ENCODE peak calls at places on chromosomes 5 and 9, in four cellular contexts. A is GM23248, V is IMR-90, E is HCT116. Q is an unnamed sample.

GRCh38 chr5:77586101-77586500 is 52.4 kb downstream of the OTP start:
- DNase-seq in E (no peak), V (no peak), A (no peak), Q (no peak)

GRCh38 chr5:44663991-44664710 is 144.6 kb upstream of the MRPS30 start:
- DNase-seq in E (no peak), A (no peak), V (no peak), Q (no peak)

GRCh38 chr5:608286-609087 is 3.7 kb upstream of the CEP72 start:
- DNase-seq in V (no peak), E (no peak), A (no peak), Q (no peak)

GRCh38 chr5:145449794-145450193 is 385.3 kb downstream of the PRELID2 start:
- DNase-seq in A (no peak), V (no peak), E (no peak), Q (no peak)

GRCh38 chr9:127104465-127105311 is 17.7 kb downstream of the ANGPTL2 start:
- DNase-seq in E (no peak), A (peak; percentile 25), V (peak; percentile 32), Q (no peak)

GRCh38 chr9:89615661-89616060 is 10.8 kb downstream of the GADD45G start:
- DNase-seq in A (no peak), E (no peak), V (no peak), Q (no peak)

GRCh38 chr9:71663931-71664459 is 104.3 kb downstream of the CEMIP2 start:
- DNase-seq in E (no peak), V (no peak), A (peak; percentile 45), Q (peak; percentile 47)

GRCh38 chr5:149203896-149204544 is 62.7 kb downstream of the ABLIM3 start:
- DNase-seq in V (peak; percentile 86), A (peak; percentile 69), E (no peak), Q (no peak)

GRCh38 chr9:16100596-16101091 is 547.8 kb downstream of the CCDC171 start:
- DNase-seq in A (no peak), E (no peak), V (peak; percentile 71), Q (no peak)

GRCh38 chr5:121675932-121676331 is 175.8 kb upstream of the FTMT start:
- DNase-seq in E (no peak), A (no peak), V (no peak), Q (no peak)

GRCh38 chr5:137282216-137282615 is 216.9 kb downstream of the SPOCK1 start:
- DNase-seq in A (no peak), E (no peak), V (peak; percentile 15), Q (peak; percentile 49)

GRCh38 chr5:150486402-150487198 is 21.3 kb upstream of the NDST1 start:
- DNase-seq in E (peak; percentile 46), A (peak; percentile 70), V (peak; percentile 48), Q (peak; percentile 85)

GRCh38 chr5:143882520-143882919 is 70.6 kb downstream of the HMHB1 start:
- DNase-seq in A (peak; percentile 31), V (peak; percentile 55), E (no peak), Q (no peak)

GRCh38 chr9:138028596-138028995 is 151.0 kb downstream of the CACNA1B start:
- DNase-seq in E (no peak), V (no peak), A (no peak), Q (no peak)

GRCh38 chr5:10662661-10663245 is 98.3 kb downstream of the DAP start:
- DNase-seq in V (no peak), E (no peak), A (no peak), Q (no peak)

GRCh38 chr9:104923740-104924139 is 4.2 kb downstream of the ABCA1 start:
- DNase-seq in E (no peak), A (no peak), V (no peak), Q (no peak)

GRCh38 chr5:80083115-80083890 is 48.2 kb downstream of the THBS4 start:
- DNase-seq in V (peak; percentile 72), E (peak; percentile 71), A (peak; percentile 94), Q (peak; percentile 53)

GRCh38 chr5:5209101-5209500 is 69.0 kb downstream of the ADAMTS16 start:
- DNase-seq in A (peak; percentile 52), E (no peak), V (no peak), Q (no peak)

GRCh38 chr9:110015759-110016158 is 192.2 kb downstream of the C9orf152 start:
- DNase-seq in V (peak; percentile 94), A (peak; percentile 68), E (peak; percentile 79), Q (peak; percentile 50)

GRCh38 chr5:161058751-161059150 is 206.7 kb upstream of the ATP10B start:
- DNase-seq in V (no peak), E (no peak), A (no peak), Q (no peak)

GRCh38 chr9:4258321-4259093 is 41.4 kb downstream of the GLIS3 start:
- DNase-seq in A (peak; percentile 85), V (peak; percentile 87), E (no peak), Q (peak; percentile 9)

GRCh38 chr9:116190595-116190994 is 37.0 kb downstream of the PAPPA start:
- DNase-seq in E (no peak), V (no peak), A (peak; percentile 31), Q (no peak)

GRCh38 chr5:145587308-145588071 is 247.7 kb downstream of the PRELID2 start:
- DNase-seq in V (peak; percentile 93), E (peak; percentile 94), A (peak; percentile 93), Q (no peak)

GRCh38 chr9:125550216-125550614 is 156.8 kb downstream of the MAPKAP1 start:
- DNase-seq in V (peak; percentile 17), E (no peak), A (peak; percentile 44), Q (no peak)

GRCh38 chr9:4099961-4100360 is 199.9 kb downstream of the GLIS3 start:
- DNase-seq in E (no peak), V (no peak), A (peak; percentile 80), Q (no peak)

GRCh38 chr9:93254806-93255519 is 71.0 kb downstream of the WNK2 start:
- DNase-seq in E (no peak), V (no peak), A (no peak), Q (no peak)

GRCh38 chr5:14153932-14154646 is 10.9 kb downstream of the TRIO start:
- DNase-seq in A (peak; percentile 86), V (peak; percentile 83), E (no peak), Q (peak; percentile 80)

GRCh38 chr5:43312076-43312620 is 1.1 kb downstream of the HMGCS1 start:
- DNase-seq in A (peak; percentile 7), V (no peak), E (no peak), Q (no peak)

GRCh38 chr9:12204512-12204911 is 488.7 kb upstream of the TYRP1 start:
- DNase-seq in V (no peak), A (no peak), E (no peak), Q (no peak)

GRCh38 chr5:40206030-40206429 is 473.7 kb upstream of the PTGER4 start:
- DNase-seq in V (no peak), E (no peak), A (no peak), Q (no peak)

GRCh38 chr5:173238312-173239232 is 3.6 kb upstream of the NKX2-5 start:
- DNase-seq in V (no peak), A (no peak), E (no peak), Q (no peak)

GRCh38 chr5:84764227-84764626 is 379.5 kb upstream of the EDIL3 start:
- DNase-seq in A (no peak), E (no peak), V (no peak), Q (no peak)

GRCh38 chr9:5587024-5587423 is 41.9 kb upstream of the RIC1 start:
- DNase-seq in V (peak; percentile 95), A (peak; percentile 91), E (no peak), Q (peak; percentile 53)

GRCh38 chr5:153223376-153223775 is 267.1 kb upstream of the GRIA1 start:
- DNase-seq in V (no peak), E (no peak), A (peak; percentile 4), Q (peak; percentile 7)

GRCh38 chr9:31251386-31251785 is 1133.1 kb upstream of the ACO1 start:
- DNase-seq in V (no peak), E (no peak), A (no peak), Q (no peak)
- H3K27ac ChIP-seq in V (no peak overlapping the region), E (no peak overlapping the region), A (no peak overlapping the region), Q (no peak overlapping the region)

GRCh38 chr5:50967388-50968039 is 301.1 kb downstream of the PARP8 start:
- DNase-seq in A (peak; percentile 23), E (no peak), V (no peak), Q (no peak)
- H3K27me3 ChIP-seq in A (peaks cover 74% of the 10 kb centered on the region), E (no peaks in the 10 kb centered on the region), V (peaks cover 71% of the 10 kb centered on the region), Q (peaks cover 46% of the 10 kb centered on the region)

GRCh38 chr9:136003356-136004218 is 42.4 kb upstream of the UBAC1 start:
- DNase-seq in A (no peak), E (no peak), V (no peak), Q (no peak)
- H3K4me1 ChIP-seq in A (peaks cover 6% of the 10 kb centered on the region), E (peaks cover 8% of the 10 kb centered on the region), V (peaks cover 17% of the 10 kb centered on the region), Q (peaks cover 14% of the 10 kb centered on the region)

GRCh38 chr9:136460772-136461325 is 21.2 kb upstream of the INPP5E start:
- DNase-seq in V (no peak), A (no peak), E (no peak), Q (no peak)
- H3K27ac ChIP-seq in V (no peak overlapping the region), A (no peak overlapping the region), E (no peak overlapping the region), Q (no peak overlapping the region)

GRCh38 chr5:127029513-127030258 is 672 bp downstream of the MARCHF3 start:
- DNase-seq in E (peak; percentile 50), V (peak; percentile 65), A (peak; percentile 85), Q (peak; percentile 61)

GRCh38 chr5:127025507-127025906 is 4.9 kb downstream of the MARCHF3 start:
- DNase-seq in E (no peak), A (no peak), V (no peak), Q (no peak)

GRCh38 chr5:127026166-127026565 is 4.2 kb downstream of the MARCHF3 start:
- DNase-seq in V (no peak), A (no peak), E (no peak), Q (no peak)

GRCh38 chr5:127028822-127029457 is 1.4 kb downstream of the MARCHF3 start:
- DNase-seq in E (no peak), V (peak; percentile 36), A (no peak), Q (no peak)

DNA sequence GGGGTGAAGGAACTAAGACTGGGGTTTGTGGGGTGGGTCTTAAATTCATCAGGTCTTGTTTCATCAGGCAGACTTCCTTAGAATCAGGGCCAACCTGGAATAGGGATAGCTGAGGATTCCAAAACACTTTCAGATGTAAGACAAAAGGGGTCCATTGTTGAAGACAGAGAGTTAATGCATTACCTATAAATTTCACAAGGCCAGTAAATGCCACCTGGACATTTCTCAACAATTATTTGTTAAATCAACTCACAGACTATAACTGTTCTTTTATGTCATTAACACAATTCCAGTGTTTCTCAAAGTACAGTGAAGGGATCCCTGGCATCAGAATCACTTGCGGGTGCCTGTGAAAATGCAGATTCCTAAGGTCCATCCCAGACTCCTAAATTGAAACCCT is 2.8 kb downstream of the MARCHF3 start:
- DNase-seq in E (no peak), A (no peak), V (no peak), Q (no peak)
- H3K27me3 ChIP-seq in E (no peaks in the 10 kb centered on the region), A (no peaks in the 10 kb centered on the region), V (no peaks in the 10 kb centered on the region), Q (peaks cover 13% of the 10 kb centered on the region)

GRCh38 chr5:171314728-171315385 is 5.8 kb downstream of the TLX3 start:
- DNase-seq in V (no peak), A (no peak), E (no peak), Q (no peak)
- H3K4me1 ChIP-seq in V (peaks cover 3% of the 10 kb centered on the region), A (peaks cover 3% of the 10 kb centered on the region), E (no peaks in the 10 kb centered on the region), Q (peaks cover 8% of the 10 kb centered on the region)

GRCh38 chr5:100623719-100624118 is 88.5 kb downstream of the FAM174A start:
- DNase-seq in A (peak; percentile 57), V (peak; percentile 25), E (no peak), Q (no peak)
- H3K27ac ChIP-seq in A (no peak overlapping the region), V (no peak overlapping the region), E (no peak overlapping the region), Q (no peak overlapping the region)